ENCODE peak calls at places on chromosomes 1 and 21, in eight cellular contexts. One of them, this sample, is unnamed.

GRCh38 chr1:156581661-156582387 is 2.3 kb downstream of the TTC24 start:
- DNase-seq in AML-193: no peak
- DNase-seq in fibroblast of the aortic adventitia: no peak
- DNase-seq in left ventricle myocardium inferior: no peak
- DNase-seq in EH: no peak
- DNase-seq in NCI-H1092: no peak
- DNase-seq in substantia nigra: no peak
- DNase-seq in fibroblast of gingiva: no peak
- DNase-seq in this sample: no peak

GRCh38 chr1:218671573-218671972 is 326.4 kb downstream of the TGFB2 start:
- DNase-seq in EH: peak
- DNase-seq in fibroblast of the aortic adventitia: no peak
- DNase-seq in substantia nigra: no peak
- DNase-seq in fibroblast of gingiva: peak
- DNase-seq in left ventricle myocardium inferior: no peak
- DNase-seq in AML-193: no peak
- DNase-seq in NCI-H1092: peak
- DNase-seq in this sample: no peak

GRCh38 chr1:41319803-41320711 is 41.2 kb upstream of the FOXO6 start:
- DNase-seq in EH: no peak
- DNase-seq in AML-193: no peak
- DNase-seq in left ventricle myocardium inferior: peak
- DNase-seq in fibroblast of the aortic adventitia: no peak
- DNase-seq in substantia nigra: no peak
- DNase-seq in NCI-H1092: no peak
- DNase-seq in fibroblast of gingiva: no peak
- DNase-seq in this sample: no peak

GRCh38 chr1:41468082-41468762 is 16.3 kb downstream of the EDN2 start:
- DNase-seq in left ventricle myocardium inferior: no peak
- DNase-seq in fibroblast of the aortic adventitia: no peak
- DNase-seq in substantia nigra: no peak
- DNase-seq in NCI-H1092: no peak
- DNase-seq in EH: no peak
- DNase-seq in AML-193: no peak
- DNase-seq in fibroblast of gingiva: no peak
- DNase-seq in this sample: no peak

GRCh38 chr21:32360401-32360981 is 32.3 kb downstream of the URB1 start:
- DNase-seq in fibroblast of gingiva: no peak
- DNase-seq in left ventricle myocardium inferior: no peak
- DNase-seq in NCI-H1092: no peak
- DNase-seq in fibroblast of the aortic adventitia: no peak
- DNase-seq in EH: no peak
- DNase-seq in AML-193: no peak
- DNase-seq in substantia nigra: no peak
- DNase-seq in this sample: no peak

GRCh38 chr1:38803647-38804046 is 55.9 kb downstream of the RRAGC start:
- DNase-seq in left ventricle myocardium inferior: no peak
- DNase-seq in fibroblast of the aortic adventitia: peak
- DNase-seq in EH: no peak
- DNase-seq in NCI-H1092: no peak
- DNase-seq in AML-193: no peak
- DNase-seq in substantia nigra: no peak
- DNase-seq in fibroblast of gingiva: no peak
- DNase-seq in this sample: no peak

GRCh38 chr1:25699501-25700089 is 83.0 kb downstream of the MAN1C1 start:
- DNase-seq in NCI-H1092: no peak
- DNase-seq in left ventricle myocardium inferior: peak
- DNase-seq in EH: no peak
- DNase-seq in fibroblast of the aortic adventitia: no peak
- DNase-seq in substantia nigra: no peak
- DNase-seq in fibroblast of gingiva: no peak
- DNase-seq in AML-193: no peak
- DNase-seq in this sample: no peak

GRCh38 chr21:31351438-31351837 is 7.4 kb upstream of the TIAM1 start:
- DNase-seq in NCI-H1092: no peak
- DNase-seq in substantia nigra: no peak
- DNase-seq in EH: peak
- DNase-seq in fibroblast of gingiva: no peak
- DNase-seq in fibroblast of the aortic adventitia: peak
- DNase-seq in left ventricle myocardium inferior: no peak
- DNase-seq in AML-193: no peak
- DNase-seq in this sample: no peak

GRCh38 chr1:31570906-31571305 is 5.4 kb upstream of the TINAGL1 start:
- DNase-seq in NCI-H1092: no peak
- DNase-seq in fibroblast of the aortic adventitia: no peak
- DNase-seq in left ventricle myocardium inferior: no peak
- DNase-seq in fibroblast of gingiva: no peak
- DNase-seq in substantia nigra: no peak
- DNase-seq in AML-193: no peak
- DNase-seq in EH: peak
- DNase-seq in this sample: no peak

GRCh38 chr1:235056937-235057336 is 71.7 kb downstream of the TOMM20 start:
- DNase-seq in NCI-H1092: no peak
- DNase-seq in left ventricle myocardium inferior: no peak
- DNase-seq in fibroblast of gingiva: no peak
- DNase-seq in fibroblast of the aortic adventitia: no peak
- DNase-seq in EH: no peak
- DNase-seq in substantia nigra: no peak
- DNase-seq in AML-193: no peak
- DNase-seq in this sample: no peak

GRCh38 chr21:29378814-29379213 is 80.1 kb downstream of the BACH1 start:
- DNase-seq in NCI-H1092: no peak
- DNase-seq in AML-193: no peak
- DNase-seq in substantia nigra: no peak
- DNase-seq in fibroblast of gingiva: peak
- DNase-seq in fibroblast of the aortic adventitia: peak
- DNase-seq in left ventricle myocardium inferior: no peak
- DNase-seq in EH: peak
- DNase-seq in this sample: no peak

GRCh38 chr1:150186789-150187559 is 37.3 kb downstream of the PLEKHO1 start:
- DNase-seq in NCI-H1092: peak
- DNase-seq in AML-193: peak
- DNase-seq in substantia nigra: no peak
- DNase-seq in EH: peak
- DNase-seq in fibroblast of the aortic adventitia: peak
- DNase-seq in left ventricle myocardium inferior: no peak
- DNase-seq in fibroblast of gingiva: peak
- DNase-seq in this sample: peak

GRCh38 chr21:38343691-38344090 is 86.9 kb downstream of the KCNJ15 start:
- DNase-seq in substantia nigra: no peak
- DNase-seq in fibroblast of gingiva: no peak
- DNase-seq in EH: peak
- DNase-seq in NCI-H1092: peak
- DNase-seq in left ventricle myocardium inferior: no peak
- DNase-seq in fibroblast of the aortic adventitia: peak
- DNase-seq in AML-193: no peak
- DNase-seq in this sample: no peak

GRCh38 chr1:224205438-224205840 is 22.4 kb downstream of the DEGS1 start:
- DNase-seq in substantia nigra: peak
- DNase-seq in EH: peak
- DNase-seq in fibroblast of the aortic adventitia: peak
- DNase-seq in NCI-H1092: no peak
- DNase-seq in fibroblast of gingiva: peak
- DNase-seq in AML-193: peak
- DNase-seq in left ventricle myocardium inferior: no peak
- DNase-seq in this sample: no peak

GRCh38 chr1:6822530-6823359 is 37.5 kb downstream of the CAMTA1 start:
- DNase-seq in AML-193: no peak
- DNase-seq in substantia nigra: no peak
- DNase-seq in fibroblast of the aortic adventitia: no peak
- DNase-seq in left ventricle myocardium inferior: no peak
- DNase-seq in EH: no peak
- DNase-seq in fibroblast of gingiva: no peak
- DNase-seq in NCI-H1092: no peak
- DNase-seq in this sample: no peak

GRCh38 chr1:169193191-169193850 is 86.8 kb downstream of the ATP1B1 start:
- DNase-seq in fibroblast of gingiva: no peak
- DNase-seq in NCI-H1092: no peak
- DNase-seq in fibroblast of the aortic adventitia: peak
- DNase-seq in EH: no peak
- DNase-seq in substantia nigra: no peak
- DNase-seq in AML-193: no peak
- DNase-seq in left ventricle myocardium inferior: peak
- DNase-seq in this sample: peak

GRCh38 chr1:56326056-56326455 is 253.3 kb downstream of the PLPP3 start:
- DNase-seq in left ventricle myocardium inferior: no peak
- DNase-seq in substantia nigra: no peak
- DNase-seq in NCI-H1092: no peak
- DNase-seq in fibroblast of gingiva: no peak
- DNase-seq in fibroblast of the aortic adventitia: peak
- DNase-seq in EH: peak
- DNase-seq in AML-193: no peak
- DNase-seq in this sample: no peak

GRCh38 chr21:17454315-17455027 is 58.4 kb upstream of the CXADR start:
- DNase-seq in EH: peak
- DNase-seq in NCI-H1092: no peak
- DNase-seq in fibroblast of gingiva: peak
- DNase-seq in left ventricle myocardium inferior: peak
- DNase-seq in substantia nigra: peak
- DNase-seq in fibroblast of the aortic adventitia: peak
- DNase-seq in AML-193: no peak
- DNase-seq in this sample: peak

GRCh38 chr1:41664861-41665640 is 180.6 kb upstream of the EDN2 start:
- DNase-seq in NCI-H1092: no peak
- DNase-seq in fibroblast of the aortic adventitia: peak
- DNase-seq in left ventricle myocardium inferior: no peak
- DNase-seq in EH: peak
- DNase-seq in substantia nigra: no peak
- DNase-seq in fibroblast of gingiva: peak
- DNase-seq in AML-193: no peak
- DNase-seq in this sample: no peak

GRCh38 chr1:116491985-116492811 is 78.6 kb downstream of the CD58 start:
- DNase-seq in left ventricle myocardium inferior: no peak
- DNase-seq in AML-193: no peak
- DNase-seq in EH: peak
- DNase-seq in substantia nigra: no peak
- DNase-seq in fibroblast of the aortic adventitia: peak
- DNase-seq in NCI-H1092: no peak
- DNase-seq in fibroblast of gingiva: no peak
- DNase-seq in this sample: no peak

GRCh38 chr21:34280987-34281386 is 82.8 kb upstream of the KCNE2 start:
- DNase-seq in NCI-H1092: no peak
- DNase-seq in AML-193: no peak
- DNase-seq in left ventricle myocardium inferior: peak
- DNase-seq in fibroblast of the aortic adventitia: no peak
- DNase-seq in fibroblast of gingiva: no peak
- DNase-seq in EH: no peak
- DNase-seq in substantia nigra: no peak
- DNase-seq in this sample: no peak

GRCh38 chr21:39125752-39126485 is 57.3 kb downstream of the PSMG1 start:
- DNase-seq in left ventricle myocardium inferior: no peak
- DNase-seq in substantia nigra: no peak
- DNase-seq in fibroblast of the aortic adventitia: peak
- DNase-seq in EH: peak
- DNase-seq in NCI-H1092: peak
- DNase-seq in fibroblast of gingiva: peak
- DNase-seq in AML-193: peak
- DNase-seq in this sample: peak